ENCODE peak calls at places on chromosomes 3 and 15, in five cellular contexts. B is psoas muscle; A is CD8-positive, alpha-beta T cell; Q is left ventricle myocardium inferior; T is stomach. Z is an unnamed sample.

GRCh38 chr3:154507727-154508126 is 77.7 kb upstream of the GPR149 start:
- DNase-seq in A (no peak), Q (no peak), T (no peak), B (no peak), Z (no peak)

GRCh38 chr15:35720984-35721383 is 175.0 kb upstream of the DPH6 start:
- DNase-seq in T (no peak), A (no peak), B (no peak), Q (no peak), Z (no peak)

GRCh38 chr3:139217633-139218032 is 126.2 kb upstream of the MRPS22 start:
- DNase-seq in Q (no peak), B (no peak), A (no peak), T (no peak), Z (no peak)

GRCh38 chr3:194339356-194339755 is 11.8 kb downstream of the CPN2 start:
- DNase-seq in T (no peak), B (no peak), A (no peak), Q (no peak), Z (no peak)

GRCh38 chr3:55512586-55513343 is 25.7 kb upstream of the WNT5A start:
- DNase-seq in B (no peak), Q (no peak), A (no peak), T (no peak), Z (no peak)

GRCh38 chr3:50336452-50337174 is 4.0 kb downstream of the RASSF1 start:
- DNase-seq in A (no peak), T (peak; percentile 44), Q (no peak), B (no peak), Z (no peak)

GRCh38 chr3:48267782-48268181 is 26.9 kb downstream of the ZNF589 start:
- DNase-seq in Q (no peak), T (no peak), B (no peak), A (no peak), Z (no peak)

GRCh38 chr15:47870956-47871625 is 153.8 kb downstream of the SEMA6D start:
- DNase-seq in B (no peak), Q (no peak), T (no peak), A (no peak), Z (no peak)

GRCh38 chr3:114904633-114905032 is 242.5 kb downstream of the ZBTB20 start:
- DNase-seq in A (no peak), T (no peak), Q (no peak), B (no peak), Z (no peak)

GRCh38 chr15:69861331-69862171 is 236.2 kb downstream of the TLE3 start:
- DNase-seq in B (no peak), T (no peak), Q (no peak), A (no peak), Z (no peak)

GRCh38 chr15:69860316-69860715 is 237.4 kb downstream of the TLE3 start:
- DNase-seq in A (no peak), B (no peak), Q (no peak), T (no peak), Z (no peak)

GRCh38 chr15:69862540-69862939 is 235.2 kb downstream of the TLE3 start:
- DNase-seq in A (no peak), B (no peak), Q (no peak), T (no peak), Z (no peak)

GRCh38 chr15:69860921-69861320 is 236.8 kb downstream of the TLE3 start:
- DNase-seq in T (no peak), A (no peak), Q (no peak), B (no peak), Z (no peak)

DNA sequence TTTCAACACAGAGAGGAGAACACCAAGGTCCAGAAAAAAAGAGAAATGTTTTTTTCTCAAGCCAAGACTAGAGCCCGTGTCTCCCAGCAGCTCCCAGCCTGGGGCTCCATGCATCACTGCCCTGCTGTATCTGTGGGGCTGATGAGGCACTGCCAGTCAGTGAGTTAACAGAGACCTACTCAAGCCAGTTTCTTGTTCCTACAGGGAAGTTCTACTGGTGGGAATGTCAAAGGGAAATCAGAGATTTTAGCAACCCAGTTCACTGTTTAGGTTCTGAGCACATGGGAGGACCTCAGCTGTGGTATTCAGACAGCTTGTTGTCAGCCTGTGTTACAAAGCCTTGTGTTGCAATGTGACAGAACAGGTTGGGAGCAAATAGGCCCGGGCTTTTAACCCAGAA is 234.3 kb downstream of the TLE3 start:
- DNase-seq in T (no peak), B (no peak), Q (no peak), A (no peak), Z (no peak)
- H3K27me3 ChIP-seq in T (peaks cover 5% of the 10 kb centered on the region), B (no peaks in the 10 kb centered on the region), Q (peaks cover 77% of the 10 kb centered on the region), A (no peaks in the 10 kb centered on the region), Z (no peaks in the 10 kb centered on the region)

DNA sequence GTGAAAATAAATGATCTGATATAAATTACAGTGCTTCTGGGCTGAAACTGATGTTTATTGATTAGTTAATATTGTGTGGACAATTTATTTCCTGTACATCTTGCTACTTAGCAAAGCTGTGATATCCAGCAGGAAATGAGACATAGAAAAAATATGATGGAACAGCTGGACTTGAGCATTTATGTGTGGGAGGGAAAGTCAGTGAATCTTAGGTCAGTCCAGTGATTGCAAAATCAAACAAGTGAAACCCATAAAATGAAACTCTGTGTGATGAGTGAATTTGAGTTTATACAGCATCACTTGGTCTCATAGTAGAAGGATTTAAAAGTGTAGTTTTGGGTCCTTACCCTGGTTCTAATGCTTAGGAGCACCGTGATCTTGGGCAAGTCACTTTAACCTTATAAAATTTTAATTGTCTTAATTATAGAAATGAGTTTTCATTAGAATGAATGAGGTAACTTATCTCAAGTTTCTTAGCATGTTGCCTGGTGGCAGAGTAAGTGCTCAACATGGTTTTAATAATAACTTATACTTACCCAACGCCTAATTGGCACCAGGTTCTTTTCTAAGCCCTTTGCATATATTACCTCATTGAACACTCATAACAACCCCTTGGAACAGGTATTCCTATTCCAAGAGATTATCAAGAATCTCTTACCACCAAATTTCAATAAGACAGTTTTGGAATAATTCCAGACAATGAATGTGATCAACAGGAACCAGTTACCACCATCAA is 194.6 kb downstream of the ADAMTSL3 start:
- DNase-seq in A (no peak), Q (no peak), B (no peak), T (no peak), Z (no peak)
- H3K4me3 ChIP-seq in A (no peak overlapping the region), Q (no peak overlapping the region), B (no peak overlapping the region), T (no peak overlapping the region), Z (no peak overlapping the region)

GRCh38 chr15:27082526-27082925 is 111.5 kb downstream of the GABRG3 start:
- DNase-seq in T (no peak), A (no peak), B (no peak), Q (no peak), Z (no peak)

GRCh38 chr15:27082019-27082418 is 111.0 kb downstream of the GABRG3 start:
- DNase-seq in B (no peak), T (no peak), Q (no peak), A (no peak), Z (no peak)

GRCh38 chr15:27074179-27074578 is 103.2 kb downstream of the GABRG3 start:
- DNase-seq in Q (no peak), T (no peak), B (no peak), A (no peak), Z (no peak)

GRCh38 chr15:27077790-27078189 is 106.8 kb downstream of the GABRG3 start:
- DNase-seq in Q (no peak), B (no peak), T (no peak), A (no peak), Z (no peak)
- TF ChIP-seq CTCF in Q (no peak), B (no peak), T (no peak), A (no peak), Z (no peak)

GRCh38 chr15:68431792-68432401 is at the start of gene ITGA11:
- DNase-seq in T (peak; percentile 56), Q (peak; percentile 83), B (peak; percentile 78), A (peak; percentile 5), Z (peak; percentile 59)

GRCh38 chr15:68433551-68433950 is 1.6 kb upstream of the ITGA11 start:
- DNase-seq in T (no peak), A (no peak), Q (no peak), B (no peak), Z (no peak)

GRCh38 chr15:68431037-68431791 is 749 bp downstream of the ITGA11 start:
- DNase-seq in A (peak; percentile 5), B (peak; percentile 65), Q (peak; percentile 59), T (peak; percentile 17), Z (no peak)

GRCh38 chr15:68434021-68434420 is 2.1 kb upstream of the ITGA11 start:
- DNase-seq in A (peak; percentile 3), Q (no peak), T (no peak), B (no peak), Z (no peak)

GRCh38 chr15:68432665-68433064 is 702 bp upstream of the ITGA11 start:
- DNase-seq in B (no peak), Q (no peak), A (no peak), T (no peak), Z (no peak)
- H3K27me3 ChIP-seq in B (peaks cover 51% of the 10 kb centered on the region), Q (peaks cover 70% of the 10 kb centered on the region), A (no peaks in the 10 kb centered on the region), T (peaks cover 69% of the 10 kb centered on the region), Z (no peaks in the 10 kb centered on the region)

GRCh38 chr3:129001817-129002572 is 891 bp downstream of the EFCC1 start:
- DNase-seq in A (peak; percentile 12), T (no peak), B (no peak), Q (no peak), Z (no peak)
- H3K4me3 ChIP-seq in A (peak overlapping the region; percentile 43), T (peak overlapping the region; percentile 68), B (peak overlapping the region; percentile 67), Q (peak overlapping the region; percentile 84), Z (peak overlapping the region; percentile 74)

GRCh38 chr3:122263058-122263457 is 62.0 kb upstream of the CSTA start:
- DNase-seq in Q (no peak), B (no peak), A (no peak), T (no peak), Z (no peak)
- TF ChIP-seq CTCF in Q (no peak), B (no peak), A (no peak), T (no peak), Z (no peak)

GRCh38 chr15:67826717-67827560 is 1.6 kb downstream of the SKOR1 start:
- DNase-seq in A (no peak), Q (no peak), B (no peak), T (no peak), Z (no peak)

GRCh38 chr15:67827561-67828378 is 2.5 kb downstream of the SKOR1 start:
- DNase-seq in B (no peak), Q (no peak), A (no peak), T (no peak), Z (no peak)

GRCh38 chr15:67828379-67828968 is 3.2 kb downstream of the SKOR1 start:
- DNase-seq in Q (no peak), B (no peak), T (no peak), A (no peak), Z (no peak)

GRCh38 chr15:67829647-67830504 is 4.6 kb downstream of the SKOR1 start:
- DNase-seq in T (no peak), B (no peak), A (no peak), Q (no peak), Z (no peak)

DNA sequence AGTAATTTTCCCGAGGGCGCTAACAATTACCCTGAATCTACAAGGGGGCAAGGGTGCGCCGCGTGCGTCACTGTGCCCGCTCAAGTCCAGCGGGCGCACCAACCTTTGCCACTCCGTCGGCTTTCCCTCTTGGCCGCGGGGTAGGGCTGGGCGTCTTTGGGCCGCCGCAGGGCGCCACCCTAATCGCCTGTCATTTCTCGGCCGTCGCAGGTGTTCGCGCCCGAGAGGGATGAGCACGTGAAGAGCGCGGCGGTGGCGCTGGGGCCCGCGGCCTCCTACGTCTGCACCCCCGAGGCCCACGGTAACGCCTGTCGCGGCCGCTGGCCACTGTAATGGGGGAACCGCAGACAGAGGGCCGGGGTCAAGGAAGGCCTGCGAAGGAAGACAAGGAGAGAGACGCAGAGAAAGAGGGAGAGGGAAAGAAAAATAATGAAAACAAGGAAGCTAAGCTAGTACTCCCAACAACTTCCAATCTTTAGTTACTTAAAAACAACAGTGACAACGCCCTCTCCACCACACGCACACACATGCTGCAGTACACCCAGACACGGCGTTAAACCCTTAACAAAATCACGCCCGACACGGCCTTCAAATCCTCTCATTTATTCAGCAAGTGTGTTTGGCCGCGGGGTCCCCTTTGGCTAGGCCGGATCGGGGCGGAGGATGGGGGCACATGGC is 3.8 kb downstream of the SKOR1 start:
- DNase-seq in B (no peak), A (no peak), T (no peak), Q (no peak), Z (no peak)
- H3K27me3 ChIP-seq in B (peaks cover 97% of the 10 kb centered on the region), A (peaks cover 57% of the 10 kb centered on the region), T (peaks cover 100% of the 10 kb centered on the region), Q (peaks cover 100% of the 10 kb centered on the region), Z (peaks cover 57% of the 10 kb centered on the region)

GRCh38 chr3:32817561-32818430 is at the start of gene TRIM71:
- DNase-seq in A (no peak), Q (no peak), B (no peak), T (no peak), Z (no peak)
- H3K4me3 ChIP-seq in A (peak within 1 kb of the TSS; percentile 27), Q (peak within 1 kb of the TSS; percentile 64), B (peak within 1 kb of the TSS; percentile 60), T (peak within 1 kb of the TSS; percentile 63), Z (peak within 1 kb of the TSS; percentile 67)

Z was measured in thoracic aorta.